ENCODE peak calls at places on chromosomes 12 and 14, in seven cellular contexts. F, G, D, Z, I, V and M are unnamed samples. For H3K27me3, the result is how much of the 10 kb centered on the place peaks cover.

GRCh38 chr14:61474671-61475070 is 153.3 kb downstream of the PRKCH start:
- DNase-seq in F (no peak), G (no peak), D (no peak), Z (no peak), I (no peak), V (no peak), M (no peak)

GRCh38 chr12:91877461-91878230 is 268.0 kb downstream of the BTG1 start:
- DNase-seq in F (no peak), G (no peak), D (no peak), Z (no peak), I (peak), V (no peak), M (peak)

GRCh38 chr12:95694148-95694547 is 96.4 kb downstream of the NTN4 start:
- DNase-seq in F (no peak), G (peak), D (no peak), Z (no peak), I (no peak), V (peak), M (no peak)

GRCh38 chr14:74038015-74038859 is 19.1 kb downstream of the BBOF1 start:
- DNase-seq in F (no peak), G (no peak), D (no peak), Z (no peak), I (no peak), V (no peak), M (no peak)

GRCh38 chr12:57864811-57865751 is 18.6 kb upstream of the CTDSP2 start:
- DNase-seq in F (peak), G (peak), D (peak), Z (no peak), I (peak), V (peak), M (peak)

GRCh38 chr12:77894548-77894947 is 63.9 kb downstream of the NAV3 start:
- DNase-seq in F (no peak), G (no peak), D (no peak), Z (no peak), I (no peak), V (no peak), M (no peak)

GRCh38 chr14:58784946-58785345 is 147.2 kb downstream of the DACT1 start:
- DNase-seq in F (no peak), G (no peak), D (no peak), Z (no peak), I (no peak), V (no peak), M (no peak)

GRCh38 chr14:68377459-68377858 is 415.4 kb downstream of the ZFP36L1 start:
- DNase-seq in F (peak), G (peak), D (no peak), Z (no peak), I (no peak), V (no peak), M (no peak)

GRCh38 chr12:101925352-101925751 is 48.0 kb downstream of the DRAM1 start:
- DNase-seq in F (peak), G (peak), D (no peak), Z (no peak), I (no peak), V (no peak), M (no peak)

GRCh38 chr12:107163413-107163812 is 70.1 kb upstream of the CRY1 start:
- DNase-seq in F (no peak), G (no peak), D (no peak), Z (no peak), I (no peak), V (no peak), M (no peak)

DNA sequence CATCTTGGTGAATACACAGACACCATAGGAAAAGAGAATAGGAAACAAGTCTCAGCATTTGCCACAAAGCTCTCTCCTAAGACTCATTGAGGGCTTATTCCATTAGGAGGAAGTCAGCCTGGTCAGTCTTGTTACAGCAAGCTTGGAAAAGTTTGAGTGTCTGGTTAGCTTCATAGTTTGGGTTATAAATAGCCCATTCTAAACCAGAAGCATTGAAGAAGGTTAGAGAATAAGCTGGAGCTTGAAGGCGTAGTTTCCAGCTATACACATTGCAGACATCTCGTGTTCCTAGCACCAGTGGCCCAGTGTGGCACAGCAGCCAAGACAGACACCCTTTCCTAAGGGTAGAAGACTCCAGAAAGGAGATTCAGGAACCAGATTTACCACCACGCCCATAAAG is 168.8 kb upstream of the RBM19 start:
- DNase-seq in F (no peak), G (no peak), D (no peak), Z (no peak), I (no peak), V (no peak), M (no peak)
- H3K27me3 ChIP-seq in F (under half), G (under half), D (under half), Z (under half), I (under half), V (under half), M (under half)

DNA sequence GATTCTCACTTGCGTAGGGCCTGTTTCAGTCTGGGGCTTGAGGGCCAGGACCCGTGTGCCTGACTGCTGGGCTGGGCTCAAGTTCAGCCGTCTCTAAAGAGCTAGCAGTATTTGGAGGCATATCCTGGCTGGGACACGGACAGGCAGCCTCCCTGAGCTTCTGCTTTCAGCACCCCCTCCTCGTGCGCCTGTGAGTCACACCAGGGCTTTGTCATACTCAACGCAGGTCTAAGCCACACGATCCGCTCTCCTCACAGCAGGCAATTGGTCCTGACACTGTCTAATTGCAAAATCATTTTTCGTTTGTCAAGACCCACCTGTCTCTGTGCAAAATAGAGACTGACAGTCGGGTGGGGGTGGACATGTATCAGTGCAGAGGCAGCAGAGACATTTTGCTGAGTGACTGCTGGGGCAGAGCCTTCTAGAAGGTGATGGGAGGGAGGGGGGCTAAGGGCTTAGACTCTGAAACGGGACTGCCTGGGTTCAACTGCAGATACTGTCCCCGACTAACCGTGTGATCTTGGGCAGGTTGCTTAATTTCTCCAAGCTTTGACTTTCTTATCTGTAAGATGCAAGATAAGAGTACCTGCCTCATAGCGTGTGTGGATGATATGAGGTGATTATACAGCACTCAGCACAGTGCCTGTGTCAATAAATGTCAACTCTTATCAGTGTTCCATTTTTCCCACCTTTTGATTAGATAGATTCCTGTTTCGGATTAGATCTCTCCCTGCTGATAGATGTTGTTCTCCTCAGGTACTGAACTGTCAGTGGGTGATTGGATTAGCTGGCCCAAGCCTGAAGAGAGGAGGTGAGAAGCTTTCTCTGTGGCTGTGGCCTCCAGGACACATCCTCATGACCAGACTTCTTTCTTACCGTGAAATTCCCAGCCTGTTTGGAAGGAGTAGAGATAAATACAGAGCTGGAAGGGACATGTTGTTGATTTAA is 53.1 kb downstream of the KCNA1 start:
- DNase-seq in F (no peak), G (no peak), D (no peak), Z (no peak), I (no peak), V (peak), M (no peak)
- H3K27me3 ChIP-seq in F (under half), G (under half), D (under half), Z (under half), I (under half), V (half or more), M (under half)

GRCh38 chr14:59869381-59870255 is 958 bp downstream of the RTN1 start:
- DNase-seq in F (no peak), G (no peak), D (no peak), Z (no peak), I (no peak), V (peak), M (no peak)

GRCh38 chr14:59871166-59871495 is 555 bp upstream of the RTN1 start:
- DNase-seq in F (no peak), G (no peak), D (no peak), Z (no peak), I (no peak), V (no peak), M (no peak)

GRCh38 chr14:59870277-59871165 is at the start of gene RTN1:
- DNase-seq in F (no peak), G (peak), D (peak), Z (no peak), I (no peak), V (peak), M (no peak)

GRCh38 chr14:59868021-59868420 is 2.6 kb downstream of the RTN1 start:
- DNase-seq in F (no peak), G (no peak), D (no peak), Z (no peak), I (no peak), V (no peak), M (no peak)
- H3K27me3 ChIP-seq in F (under half), G (under half), D (under half), Z (under half), I (half or more), V (half or more), M (under half)

GRCh38 chr14:100591453-100592371 is 4.5 kb upstream of the BEGAIN start:
- DNase-seq in F (no peak), G (peak), D (no peak), Z (no peak), I (no peak), V (peak), M (no peak)

GRCh38 chr14:100589760-100590469 is 2.7 kb upstream of the BEGAIN start:
- DNase-seq in F (no peak), G (peak), D (no peak), Z (no peak), I (no peak), V (peak), M (no peak)

GRCh38 chr14:100589071-100589759 is 2.0 kb upstream of the BEGAIN start:
- DNase-seq in F (no peak), G (no peak), D (no peak), Z (no peak), I (no peak), V (peak), M (no peak)

GRCh38 chr14:100592461-100592871 is 5.2 kb upstream of the BEGAIN start:
- DNase-seq in F (no peak), G (peak), D (no peak), Z (no peak), I (no peak), V (peak), M (peak)

DNA sequence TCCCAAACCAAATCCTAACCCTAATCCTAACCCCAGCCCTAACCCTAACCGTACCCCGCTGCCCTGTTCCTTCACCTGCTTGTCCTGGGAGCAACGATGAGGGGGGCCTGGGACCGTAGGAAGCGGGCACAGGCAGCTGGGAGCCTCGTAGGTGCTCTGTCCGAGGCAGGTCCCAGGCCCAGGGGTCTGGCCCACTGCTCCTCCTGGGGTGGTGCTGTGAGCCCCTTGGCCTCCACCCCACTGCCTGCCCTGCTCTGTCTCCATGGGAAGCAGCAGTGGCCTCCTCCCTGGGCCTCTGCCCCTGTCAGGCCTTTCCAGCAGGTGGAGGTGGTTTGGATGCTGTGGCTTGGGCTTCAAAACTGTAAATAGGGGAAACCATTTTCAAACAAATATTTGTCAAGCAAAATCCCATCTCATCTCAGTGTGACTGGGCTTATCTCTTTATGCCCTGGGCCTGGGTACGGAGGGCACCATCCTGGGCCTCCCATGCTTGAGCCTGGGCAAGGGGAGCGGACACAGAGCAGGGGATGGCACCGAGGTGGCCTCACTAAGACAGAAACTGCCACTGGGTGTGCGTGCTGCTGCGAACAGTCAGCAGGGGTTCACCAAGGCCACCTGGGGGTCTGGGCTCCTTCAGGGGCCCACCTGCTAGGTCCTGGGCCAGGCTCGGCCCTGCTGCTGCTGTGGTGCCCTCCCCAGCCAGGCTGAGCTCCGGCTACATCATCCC is 3.7 kb upstream of the BEGAIN start:
- DNase-seq in F (no peak), G (peak), D (no peak), Z (no peak), I (no peak), V (peak), M (no peak)
- H3K27me3 ChIP-seq in F (under half), G (under half), D (under half), Z (under half), I (under half), V (half or more), M (under half)

GRCh38 chr14:21520718-21521117 is 5.4 kb downstream of the SALL2 start:
- DNase-seq in F (no peak), G (no peak), D (no peak), Z (no peak), I (no peak), V (no peak), M (no peak)

GRCh38 chr14:21523203-21523602 is 2.9 kb downstream of the SALL2 start:
- DNase-seq in F (no peak), G (no peak), D (no peak), Z (no peak), I (no peak), V (no peak), M (no peak)

GRCh38 chr14:21514341-21514740 is 3.2 kb upstream of the METTL3 start:
- DNase-seq in F (no peak), G (no peak), D (no peak), Z (no peak), I (no peak), V (no peak), M (no peak)

GRCh38 chr14:21521526-21521925 is 4.6 kb downstream of the SALL2 start:
- DNase-seq in F (no peak), G (no peak), D (no peak), Z (no peak), I (no peak), V (no peak), M (no peak)

GRCh38 chr14:21518725-21519124 is 7.4 kb downstream of the SALL2 start:
- DNase-seq in F (no peak), G (no peak), D (no peak), Z (no peak), I (no peak), V (no peak), M (no peak)
- H3K27me3 ChIP-seq in F (under half), G (under half), D (under half), Z (under half), I (under half), V (under half), M (under half)

GRCh38 chr12:53985358-53985899 is 483 bp downstream of the HOXC10 start:
- DNase-seq in F (no peak), G (no peak), D (no peak), Z (no peak), I (no peak), V (peak), M (no peak)
- H3K27me3 ChIP-seq in F (half or more), G (under half), D (half or more), Z (half or more), I (half or more), V (half or more), M (half or more)

GRCh38 chr14:52349731-52350130 is 35.6 kb downstream of the PTGER2 start:
- DNase-seq in F (no peak), G (no peak), D (no peak), Z (no peak), I (no peak), V (no peak), M (no peak)

GRCh38 chr14:52351191-52351560 is 37.1 kb downstream of the PTGER2 start:
- DNase-seq in F (no peak), G (no peak), D (no peak), Z (no peak), I (no peak), V (no peak), M (no peak)

GRCh38 chr14:52348796-52349195 is 34.7 kb downstream of the PTGER2 start:
- DNase-seq in F (no peak), G (no peak), D (no peak), Z (no peak), I (no peak), V (no peak), M (no peak)

GRCh38 chr14:52351561-52352491 is 37.7 kb downstream of the PTGER2 start:
- DNase-seq in F (no peak), G (no peak), D (no peak), Z (peak), I (no peak), V (no peak), M (peak)

GRCh38 chr14:52350445-52350844 is 36.3 kb downstream of the PTGER2 start:
- DNase-seq in F (no peak), G (no peak), D (no peak), Z (no peak), I (no peak), V (no peak), M (no peak)
- H3K27me3 ChIP-seq in F (under half), G (under half), D (under half), Z (under half), I (under half), V (under half), M (under half)

DNA sequence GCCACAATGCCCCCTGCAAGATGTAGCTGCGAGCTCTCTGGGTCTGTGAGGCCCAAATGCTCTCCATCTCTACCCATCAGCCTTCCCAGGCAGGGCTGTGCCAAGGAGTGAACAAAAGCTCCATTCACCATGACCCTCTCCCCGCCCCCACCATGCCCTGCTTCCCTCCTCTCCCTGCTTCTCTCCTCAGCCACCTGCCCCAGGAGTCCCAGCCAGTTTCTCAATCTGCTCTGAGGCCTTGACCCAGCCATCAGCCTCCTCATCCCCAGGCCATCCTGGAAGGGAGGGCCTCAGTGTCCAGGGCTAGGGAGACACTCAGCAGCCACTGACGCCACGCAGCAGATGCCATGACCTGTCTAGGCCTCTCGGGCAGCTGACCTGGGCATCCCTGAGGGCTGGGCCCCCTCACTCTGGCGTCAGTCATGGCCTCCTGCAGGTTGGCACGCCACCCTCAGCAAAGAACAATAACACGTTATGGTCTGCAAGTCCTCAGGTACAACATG is 8.5 kb upstream of the KRT5 start:
- DNase-seq in F (no peak), G (peak), D (no peak), Z (no peak), I (no peak), V (peak), M (no peak)
- H3K27me3 ChIP-seq in F (under half), G (under half), D (under half), Z (under half), I (under half), V (under half), M (under half)

GRCh38 chr14:104285483-104285790 is 147.1 kb downstream of the KIF26A start:
- DNase-seq in F (no peak), G (no peak), D (no peak), Z (no peak), I (no peak), V (peak), M (no peak)
- H3K27me3 ChIP-seq in F (under half), G (under half), D (under half), Z (under half), I (under half), V (under half), M (under half)